ENCODE peak calls at places on chromosome 15, in eight cellular contexts. A is lower lobe of right lung, V is tibial artery, W is uterus, B is GM23338, N is DND-41, P is A549, M is left ventricle myocardium inferior. D is an unnamed sample.

GRCh38 chr15:47439870-47440155 is 277.5 kb upstream of the SEMA6D start:
- DNase-seq in A (no peak), V (no peak), W (no peak), B (no peak), N (no peak), P (no peak), M (no peak), D (no peak)

GRCh38 chr15:96344706-96345559 is 14.4 kb downstream of the NR2F2 start:
- DNase-seq in A (no peak), V (no peak), W (no peak), B (peak; percentile 48), N (no peak), P (no peak), M (no peak), D (no peak)

GRCh38 chr15:101426761-101427333 is 62.7 kb downstream of the PCSK6 start:
- DNase-seq in A (no peak), V (no peak), W (no peak), B (no peak), N (no peak), P (no peak), M (no peak), D (peak; percentile 48)

GRCh38 chr15:39837454-39837853 is 54.8 kb upstream of the FSIP1 start:
- DNase-seq in A (no peak), V (no peak), W (no peak), B (no peak), N (no peak), P (no peak), M (no peak), D (no peak)

GRCh38 chr15:39079296-39079834 is 501.5 kb upstream of the THBS1 start:
- DNase-seq in A (no peak), V (no peak), W (no peak), B (no peak), N (no peak), P (peak; percentile 82), M (no peak), D (no peak)

GRCh38 chr15:66730168-66731014 is 28.4 kb downstream of the SMAD6 start:
- DNase-seq in A (no peak), V (no peak), W (no peak), B (no peak), N (no peak), P (peak; percentile 48), M (no peak), D (no peak)

GRCh38 chr15:67690936-67691335 is 134.4 kb upstream of the SKOR1 start:
- DNase-seq in A (no peak), V (no peak), W (no peak), B (no peak), N (no peak), P (no peak), M (no peak), D (no peak)

GRCh38 chr15:40087991-40088928 is 20.4 kb downstream of the BMF start:
- DNase-seq in A (no peak), V (no peak), W (peak; percentile 72), B (no peak), N (no peak), P (no peak), M (peak; percentile 53), D (peak; percentile 84)

GRCh38 chr15:88651293-88651692 is 12.5 kb downstream of the ISG20 start:
- DNase-seq in A (no peak), V (no peak), W (no peak), B (no peak), N (no peak), P (no peak), M (no peak), D (no peak)

GRCh38 chr15:29636921-29637320 is 185.3 kb downstream of the TJP1 start:
- DNase-seq in A (no peak), V (no peak), W (no peak), B (no peak), N (no peak), P (no peak), M (no peak), D (no peak)

GRCh38 chr15:64070965-64071851 is 22.4 kb downstream of the CIAO2A start:
- DNase-seq in A (no peak), V (peak; percentile 90), W (peak; percentile 75), B (no peak), N (no peak), P (peak; percentile 71), M (no peak), D (peak; percentile 73)

GRCh38 chr15:31262901-31263671 is 63.5 kb upstream of the KLF13 start:
- DNase-seq in A (peak; percentile 70), V (peak; percentile 49), W (no peak), B (no peak), N (no peak), P (no peak), M (peak; percentile 34), D (peak; percentile 66)

DNA sequence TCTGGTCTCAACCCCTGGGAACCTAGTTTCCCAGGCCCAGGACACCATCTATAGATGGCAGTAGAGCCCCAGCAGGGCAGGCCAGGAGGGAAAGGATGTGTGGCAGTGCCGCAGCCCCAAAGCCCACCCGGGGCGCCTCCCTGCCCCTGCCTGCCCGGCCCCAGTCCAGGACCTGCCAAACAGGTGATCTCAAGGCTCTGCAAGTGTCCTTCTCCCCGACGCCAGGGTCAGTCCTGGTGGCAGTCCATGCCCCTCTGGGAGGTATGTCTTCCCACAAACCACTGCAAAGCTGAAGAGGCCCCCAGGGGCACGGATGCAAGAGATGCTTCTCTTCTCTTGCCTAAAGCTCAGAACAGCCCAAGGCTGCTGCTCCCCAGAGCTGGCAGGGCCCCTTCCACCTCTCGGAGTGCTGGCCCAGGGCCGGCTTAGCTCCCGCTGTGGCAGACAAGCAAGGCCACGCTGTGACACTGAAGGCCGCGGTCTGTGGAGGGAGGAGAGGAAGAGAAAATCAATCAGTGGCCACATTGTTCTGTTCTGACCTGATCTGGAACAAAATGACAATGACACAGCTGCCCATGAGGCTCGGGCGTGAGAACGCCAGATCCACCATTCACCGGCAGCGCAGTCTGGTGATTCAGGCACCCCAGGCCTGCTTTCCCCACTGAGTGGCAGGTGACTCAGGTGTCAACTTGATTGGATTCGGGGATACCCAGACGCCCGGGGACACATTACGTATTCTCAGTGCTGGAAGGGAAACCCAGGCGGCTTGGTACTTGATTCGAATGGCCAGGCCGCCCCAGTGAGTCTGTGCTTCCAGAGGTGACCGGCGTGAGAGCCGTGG is 34.0 kb downstream of the KLHL25 start:
- DNase-seq in A (no peak), V (no peak), W (no peak), B (no peak), N (no peak), P (no peak), M (no peak), D (no peak)
- TF ChIP-seq CTCF in A (no peak), V (no peak), W (no peak), B (peak; percentile 42), N (peak; percentile 13), P (peak; percentile 51), M (peak; percentile 45), D (no peak)

GRCh38 chr15:49238342-49238741 is 68.3 kb downstream of the GALK2 start:
- DNase-seq in A (no peak), V (no peak), W (peak; percentile 40), B (no peak), N (no peak), P (no peak), M (no peak), D (no peak)

GRCh38 chr15:49232407-49232806 is 62.4 kb downstream of the GALK2 start:
- DNase-seq in A (no peak), V (no peak), W (no peak), B (peak; percentile 32), N (no peak), P (no peak), M (no peak), D (no peak)

GRCh38 chr15:49239105-49239504 is 69.1 kb downstream of the GALK2 start:
- DNase-seq in A (no peak), V (no peak), W (no peak), B (no peak), N (no peak), P (no peak), M (no peak), D (no peak)

GRCh38 chr15:49235446-49236207 is 65.6 kb downstream of the GALK2 start:
- DNase-seq in A (no peak), V (no peak), W (peak; percentile 69), B (peak; percentile 83), N (peak; percentile 56), P (peak; percentile 56), M (peak; percentile 19), D (no peak)

DNA sequence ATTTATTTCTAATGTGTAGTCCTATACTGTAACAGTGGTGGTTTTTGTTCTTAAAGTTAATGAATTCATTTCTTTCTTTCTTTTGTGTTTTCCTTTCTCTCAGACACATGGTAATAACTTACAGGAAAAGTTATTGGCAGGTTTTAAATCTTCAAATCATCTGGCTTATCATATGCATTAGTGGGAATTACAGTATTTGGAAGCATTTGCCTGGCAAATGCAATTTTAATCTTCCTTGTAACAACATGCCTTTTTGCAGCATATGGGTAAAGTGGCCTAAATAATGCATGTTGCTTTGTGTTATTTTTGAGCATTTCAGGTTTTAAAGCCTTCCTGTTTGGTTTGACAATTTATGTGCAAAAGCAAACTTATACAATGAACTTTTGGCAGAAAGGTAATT is 66.8 kb downstream of the GALK2 start:
- DNase-seq in A (no peak), V (no peak), W (no peak), B (no peak), N (no peak), P (no peak), M (no peak), D (no peak)
- H3K4me1 ChIP-seq in A (peaks cover 7% of the 10 kb centered on the region), V (peaks cover 30% of the 10 kb centered on the region), W (peaks cover 12% of the 10 kb centered on the region), B (peaks cover 16% of the 10 kb centered on the region), N (peaks cover 10% of the 10 kb centered on the region), P (peaks cover 9% of the 10 kb centered on the region), M (peaks cover 56% of the 10 kb centered on the region), D (no peaks in the 10 kb centered on the region)

DNA sequence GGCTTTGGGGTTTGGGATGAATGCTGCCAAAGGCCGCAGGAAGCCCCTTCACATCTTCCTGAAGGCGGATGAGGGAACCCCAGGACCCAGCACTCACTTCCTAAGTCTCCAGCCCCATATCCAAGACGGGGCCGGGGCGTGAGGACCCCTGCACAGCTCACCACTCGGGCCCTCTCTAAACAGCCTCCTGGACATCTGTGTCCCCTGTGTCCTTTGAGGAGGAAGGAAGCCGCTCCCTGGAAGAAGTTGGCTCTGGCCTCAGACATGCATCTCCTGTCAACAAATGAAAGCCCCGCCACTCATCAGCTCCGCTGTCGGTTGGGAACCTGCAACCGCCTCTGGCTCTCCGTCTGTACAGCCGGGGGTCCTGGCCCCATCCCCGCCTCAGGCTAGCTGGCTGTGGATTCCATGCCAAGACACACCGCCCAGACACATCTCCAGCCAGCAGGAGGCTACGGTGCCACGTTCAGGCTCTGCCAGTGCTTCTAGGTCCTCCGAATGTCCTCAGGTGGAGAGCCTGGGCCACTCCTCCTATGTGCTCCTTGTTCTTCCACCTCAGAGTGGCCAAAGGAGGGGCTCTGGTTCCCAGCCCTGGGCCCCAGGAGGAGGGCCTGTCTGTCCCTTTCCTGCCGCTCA is 140.0 kb upstream of the MEF2A start:
- DNase-seq in A (no peak), V (peak; percentile 27), W (peak; percentile 19), B (no peak), N (no peak), P (peak; percentile 24), M (peak; percentile 28), D (no peak)
- TF ChIP-seq CTCF in A (peak; percentile 19), V (no peak), W (no peak), B (peak; percentile 15), N (peak; percentile 21), P (no peak), M (peak; percentile 38), D (no peak)

GRCh38 chr15:94239474-94239873 is 8.1 kb downstream of the MCTP2 start:
- DNase-seq in A (no peak), V (no peak), W (no peak), B (no peak), N (no peak), P (no peak), M (no peak), D (no peak)
- H3K4me1 ChIP-seq in A (peaks cover 31% of the 10 kb centered on the region), V (no peaks in the 10 kb centered on the region), W (no peaks in the 10 kb centered on the region), B (peaks cover 2% of the 10 kb centered on the region), N (no peaks in the 10 kb centered on the region), P (no peaks in the 10 kb centered on the region), M (no peaks in the 10 kb centered on the region), D (no peaks in the 10 kb centered on the region)